ENCODE peak calls at places on chromosome 5, in eight cellular contexts. One of them, this sample, is unnamed.

GRCh38 chr5:169933127-169933526 is 47.2 kb downstream of the INSYN2B start:
- DNase-seq in ACHN: no peak
- DNase-seq in fibroblast of pulmonary artery: no peak
- DNase-seq in heart left ventricle: no peak
- DNase-seq in stomach: no peak
- DNase-seq in activated T-cell treated with anti-CD3 and anti-CD28 coated beads, Interleukin-2, amount 50 U/mL, for 48 hours: no peak
- DNase-seq in endothelial cell of umbilical vein: no peak
- DNase-seq in CD4-positive, alpha-beta T cell: no peak
- DNase-seq in this sample: no peak

GRCh38 chr5:89449392-89450148 is 566.6 kb upstream of the MEF2C start:
- DNase-seq in activated T-cell treated with anti-CD3 and anti-CD28 coated beads, Interleukin-2, amount 50 U/mL, for 48 hours: no peak
- DNase-seq in endothelial cell of umbilical vein: no peak
- DNase-seq in CD4-positive, alpha-beta T cell: no peak
- DNase-seq in fibroblast of pulmonary artery: no peak
- DNase-seq in heart left ventricle: no peak
- DNase-seq in ACHN: no peak
- DNase-seq in stomach: no peak
- DNase-seq in this sample: no peak

GRCh38 chr5:178504340-178504960 is 85.7 kb downstream of the COL23A1 start:
- DNase-seq in fibroblast of pulmonary artery: no peak
- DNase-seq in endothelial cell of umbilical vein: no peak
- DNase-seq in activated T-cell treated with anti-CD3 and anti-CD28 coated beads, Interleukin-2, amount 50 U/mL, for 48 hours: no peak
- DNase-seq in CD4-positive, alpha-beta T cell: no peak
- DNase-seq in stomach: no peak
- DNase-seq in ACHN: no peak
- DNase-seq in heart left ventricle: no peak
- DNase-seq in this sample: no peak

GRCh38 chr5:54703091-54703490 is 185.5 kb downstream of the SNX18 start:
- DNase-seq in CD4-positive, alpha-beta T cell: no peak
- DNase-seq in ACHN: no peak
- DNase-seq in heart left ventricle: peak
- DNase-seq in activated T-cell treated with anti-CD3 and anti-CD28 coated beads, Interleukin-2, amount 50 U/mL, for 48 hours: no peak
- DNase-seq in endothelial cell of umbilical vein: peak
- DNase-seq in stomach: no peak
- DNase-seq in fibroblast of pulmonary artery: peak
- DNase-seq in this sample: peak

GRCh38 chr5:83470920-83471404 is 582 bp upstream of the VCAN start:
- DNase-seq in stomach: no peak
- DNase-seq in fibroblast of pulmonary artery: peak
- DNase-seq in endothelial cell of umbilical vein: no peak
- DNase-seq in activated T-cell treated with anti-CD3 and anti-CD28 coated beads, Interleukin-2, amount 50 U/mL, for 48 hours: no peak
- DNase-seq in heart left ventricle: no peak
- DNase-seq in CD4-positive, alpha-beta T cell: no peak
- DNase-seq in ACHN: no peak
- DNase-seq in this sample: no peak

GRCh38 chr5:73305386-73305785 is 132.4 kb downstream of the TMEM174 start:
- DNase-seq in ACHN: no peak
- DNase-seq in activated T-cell treated with anti-CD3 and anti-CD28 coated beads, Interleukin-2, amount 50 U/mL, for 48 hours: no peak
- DNase-seq in CD4-positive, alpha-beta T cell: no peak
- DNase-seq in stomach: no peak
- DNase-seq in endothelial cell of umbilical vein: no peak
- DNase-seq in heart left ventricle: no peak
- DNase-seq in fibroblast of pulmonary artery: no peak
- DNase-seq in this sample: no peak

GRCh38 chr5:178309271-178310008 is 76.8 kb upstream of the PHYKPL start:
- DNase-seq in stomach: no peak
- DNase-seq in heart left ventricle: no peak
- DNase-seq in CD4-positive, alpha-beta T cell: no peak
- DNase-seq in ACHN: no peak
- DNase-seq in endothelial cell of umbilical vein: no peak
- DNase-seq in activated T-cell treated with anti-CD3 and anti-CD28 coated beads, Interleukin-2, amount 50 U/mL, for 48 hours: no peak
- DNase-seq in fibroblast of pulmonary artery: no peak
- DNase-seq in this sample: no peak

GRCh38 chr5:75510836-75511434 is 494 bp downstream of the CERT1 start:
- DNase-seq in ACHN: peak
- DNase-seq in heart left ventricle: peak
- DNase-seq in activated T-cell treated with anti-CD3 and anti-CD28 coated beads, Interleukin-2, amount 50 U/mL, for 48 hours: peak
- DNase-seq in endothelial cell of umbilical vein: peak
- DNase-seq in CD4-positive, alpha-beta T cell: peak
- DNase-seq in stomach: no peak
- DNase-seq in fibroblast of pulmonary artery: peak
- DNase-seq in this sample: no peak

GRCh38 chr5:78600656-78601452 is 47.7 kb downstream of the LHFPL2 start:
- DNase-seq in heart left ventricle: no peak
- DNase-seq in CD4-positive, alpha-beta T cell: no peak
- DNase-seq in activated T-cell treated with anti-CD3 and anti-CD28 coated beads, Interleukin-2, amount 50 U/mL, for 48 hours: no peak
- DNase-seq in fibroblast of pulmonary artery: no peak
- DNase-seq in endothelial cell of umbilical vein: peak
- DNase-seq in stomach: no peak
- DNase-seq in ACHN: peak
- DNase-seq in this sample: peak

GRCh38 chr5:180100621-180101450 is 29.3 kb upstream of the RNF130 start:
- DNase-seq in ACHN: no peak
- DNase-seq in CD4-positive, alpha-beta T cell: no peak
- DNase-seq in activated T-cell treated with anti-CD3 and anti-CD28 coated beads, Interleukin-2, amount 50 U/mL, for 48 hours: no peak
- DNase-seq in fibroblast of pulmonary artery: no peak
- DNase-seq in endothelial cell of umbilical vein: no peak
- DNase-seq in stomach: no peak
- DNase-seq in heart left ventricle: no peak
- DNase-seq in this sample: no peak

GRCh38 chr5:71537681-71538080 is 49.5 kb upstream of the MCCC2 start:
- DNase-seq in heart left ventricle: no peak
- DNase-seq in CD4-positive, alpha-beta T cell: no peak
- DNase-seq in fibroblast of pulmonary artery: peak
- DNase-seq in endothelial cell of umbilical vein: no peak
- DNase-seq in stomach: no peak
- DNase-seq in activated T-cell treated with anti-CD3 and anti-CD28 coated beads, Interleukin-2, amount 50 U/mL, for 48 hours: no peak
- DNase-seq in ACHN: no peak
- DNase-seq in this sample: no peak

GRCh38 chr5:40436535-40437237 is 243.0 kb upstream of the PTGER4 start:
- DNase-seq in ACHN: no peak
- DNase-seq in stomach: no peak
- DNase-seq in endothelial cell of umbilical vein: no peak
- DNase-seq in fibroblast of pulmonary artery: no peak
- DNase-seq in heart left ventricle: no peak
- DNase-seq in activated T-cell treated with anti-CD3 and anti-CD28 coated beads, Interleukin-2, amount 50 U/mL, for 48 hours: no peak
- DNase-seq in CD4-positive, alpha-beta T cell: peak
- DNase-seq in this sample: no peak

GRCh38 chr5:166581827-166582226 is 1709.6 kb upstream of the WWC1 start:
- DNase-seq in CD4-positive, alpha-beta T cell: no peak
- DNase-seq in heart left ventricle: no peak
- DNase-seq in activated T-cell treated with anti-CD3 and anti-CD28 coated beads, Interleukin-2, amount 50 U/mL, for 48 hours: no peak
- DNase-seq in ACHN: no peak
- DNase-seq in endothelial cell of umbilical vein: no peak
- DNase-seq in stomach: no peak
- DNase-seq in fibroblast of pulmonary artery: peak
- DNase-seq in this sample: peak

GRCh38 chr5:179311091-179311470 is 34.2 kb downstream of the ADAMTS2 start:
- DNase-seq in heart left ventricle: peak
- DNase-seq in ACHN: no peak
- DNase-seq in stomach: no peak
- DNase-seq in endothelial cell of umbilical vein: no peak
- DNase-seq in fibroblast of pulmonary artery: no peak
- DNase-seq in CD4-positive, alpha-beta T cell: no peak
- DNase-seq in activated T-cell treated with anti-CD3 and anti-CD28 coated beads, Interleukin-2, amount 50 U/mL, for 48 hours: no peak
- DNase-seq in this sample: no peak

GRCh38 chr5:137206030-137206715 is 293.0 kb downstream of the SPOCK1 start:
- DNase-seq in stomach: peak
- DNase-seq in endothelial cell of umbilical vein: peak
- DNase-seq in ACHN: no peak
- DNase-seq in fibroblast of pulmonary artery: peak
- DNase-seq in activated T-cell treated with anti-CD3 and anti-CD28 coated beads, Interleukin-2, amount 50 U/mL, for 48 hours: no peak
- DNase-seq in heart left ventricle: no peak
- DNase-seq in CD4-positive, alpha-beta T cell: no peak
- DNase-seq in this sample: no peak

GRCh38 chr5:180120221-180121101 is 48.9 kb upstream of the RNF130 start:
- DNase-seq in endothelial cell of umbilical vein: no peak
- DNase-seq in activated T-cell treated with anti-CD3 and anti-CD28 coated beads, Interleukin-2, amount 50 U/mL, for 48 hours: no peak
- DNase-seq in ACHN: no peak
- DNase-seq in heart left ventricle: no peak
- DNase-seq in CD4-positive, alpha-beta T cell: no peak
- DNase-seq in stomach: no peak
- DNase-seq in fibroblast of pulmonary artery: no peak
- DNase-seq in this sample: no peak

GRCh38 chr5:157828949-157829639 is 29.9 kb downstream of the CLINT1 start:
- DNase-seq in endothelial cell of umbilical vein: peak
- DNase-seq in ACHN: peak
- DNase-seq in activated T-cell treated with anti-CD3 and anti-CD28 coated beads, Interleukin-2, amount 50 U/mL, for 48 hours: no peak
- DNase-seq in fibroblast of pulmonary artery: no peak
- DNase-seq in CD4-positive, alpha-beta T cell: no peak
- DNase-seq in stomach: no peak
- DNase-seq in heart left ventricle: no peak
- DNase-seq in this sample: no peak

GRCh38 chr5:174413520-174414314 is 310.7 kb upstream of the MSX2 start:
- DNase-seq in heart left ventricle: no peak
- DNase-seq in stomach: no peak
- DNase-seq in activated T-cell treated with anti-CD3 and anti-CD28 coated beads, Interleukin-2, amount 50 U/mL, for 48 hours: no peak
- DNase-seq in endothelial cell of umbilical vein: no peak
- DNase-seq in ACHN: no peak
- DNase-seq in fibroblast of pulmonary artery: peak
- DNase-seq in CD4-positive, alpha-beta T cell: no peak
- DNase-seq in this sample: no peak

GRCh38 chr5:69046375-69046957 is 47.3 kb upstream of the SLC30A5 start:
- DNase-seq in heart left ventricle: no peak
- DNase-seq in stomach: no peak
- DNase-seq in CD4-positive, alpha-beta T cell: no peak
- DNase-seq in ACHN: no peak
- DNase-seq in endothelial cell of umbilical vein: no peak
- DNase-seq in activated T-cell treated with anti-CD3 and anti-CD28 coated beads, Interleukin-2, amount 50 U/mL, for 48 hours: no peak
- DNase-seq in fibroblast of pulmonary artery: no peak
- DNase-seq in this sample: no peak

GRCh38 chr5:125289606-125290005 is 543.2 kb upstream of the ZNF608 start:
- DNase-seq in CD4-positive, alpha-beta T cell: no peak
- DNase-seq in activated T-cell treated with anti-CD3 and anti-CD28 coated beads, Interleukin-2, amount 50 U/mL, for 48 hours: no peak
- DNase-seq in fibroblast of pulmonary artery: no peak
- DNase-seq in ACHN: no peak
- DNase-seq in stomach: no peak
- DNase-seq in endothelial cell of umbilical vein: no peak
- DNase-seq in heart left ventricle: no peak
- DNase-seq in this sample: no peak

GRCh38 chr5:100690036-100690560 is 154.9 kb downstream of the FAM174A start:
- DNase-seq in CD4-positive, alpha-beta T cell: no peak
- DNase-seq in fibroblast of pulmonary artery: no peak
- DNase-seq in heart left ventricle: no peak
- DNase-seq in endothelial cell of umbilical vein: no peak
- DNase-seq in stomach: no peak
- DNase-seq in ACHN: no peak
- DNase-seq in activated T-cell treated with anti-CD3 and anti-CD28 coated beads, Interleukin-2, amount 50 U/mL, for 48 hours: no peak
- DNase-seq in this sample: no peak

GRCh38 chr5:170300361-170301013 is 2.9 kb upstream of the LCP2 start:
- DNase-seq in fibroblast of pulmonary artery: no peak
- DNase-seq in activated T-cell treated with anti-CD3 and anti-CD28 coated beads, Interleukin-2, amount 50 U/mL, for 48 hours: no peak
- DNase-seq in ACHN: no peak
- DNase-seq in heart left ventricle: no peak
- DNase-seq in CD4-positive, alpha-beta T cell: no peak
- DNase-seq in stomach: no peak
- DNase-seq in endothelial cell of umbilical vein: no peak
- DNase-seq in this sample: no peak

GRCh38 chr5:88925692-88926490 is 42.9 kb upstream of the MEF2C start:
- DNase-seq in CD4-positive, alpha-beta T cell: no peak
- DNase-seq in activated T-cell treated with anti-CD3 and anti-CD28 coated beads, Interleukin-2, amount 50 U/mL, for 48 hours: no peak
- DNase-seq in stomach: no peak
- DNase-seq in endothelial cell of umbilical vein: no peak
- DNase-seq in fibroblast of pulmonary artery: no peak
- DNase-seq in ACHN: no peak
- DNase-seq in heart left ventricle: no peak
- DNase-seq in this sample: no peak

GRCh38 chr5:151223447-151224264 is at the start of gene CCDC69:
- DNase-seq in stomach: peak
- DNase-seq in activated T-cell treated with anti-CD3 and anti-CD28 coated beads, Interleukin-2, amount 50 U/mL, for 48 hours: peak
- DNase-seq in CD4-positive, alpha-beta T cell: peak
- DNase-seq in ACHN: peak
- DNase-seq in endothelial cell of umbilical vein: peak
- DNase-seq in fibroblast of pulmonary artery: peak
- DNase-seq in heart left ventricle: peak
- DNase-seq in this sample: peak

GRCh38 chr5:28390341-28390740 is 1352.0 kb upstream of the CDH9 start:
- DNase-seq in activated T-cell treated with anti-CD3 and anti-CD28 coated beads, Interleukin-2, amount 50 U/mL, for 48 hours: no peak
- DNase-seq in ACHN: no peak
- DNase-seq in CD4-positive, alpha-beta T cell: no peak
- DNase-seq in endothelial cell of umbilical vein: no peak
- DNase-seq in stomach: no peak
- DNase-seq in heart left ventricle: no peak
- DNase-seq in fibroblast of pulmonary artery: no peak
- DNase-seq in this sample: no peak

GRCh38 chr5:2124434-2124833 is 241.7 kb upstream of the IRX4 start:
- DNase-seq in stomach: no peak
- DNase-seq in activated T-cell treated with anti-CD3 and anti-CD28 coated beads, Interleukin-2, amount 50 U/mL, for 48 hours: no peak
- DNase-seq in ACHN: no peak
- DNase-seq in heart left ventricle: no peak
- DNase-seq in CD4-positive, alpha-beta T cell: no peak
- DNase-seq in fibroblast of pulmonary artery: no peak
- DNase-seq in endothelial cell of umbilical vein: no peak
- DNase-seq in this sample: no peak

GRCh38 chr5:3010301-3010952 is 258.9 kb upstream of the IRX2 start:
- DNase-seq in heart left ventricle: no peak
- DNase-seq in ACHN: no peak
- DNase-seq in endothelial cell of umbilical vein: no peak
- DNase-seq in CD4-positive, alpha-beta T cell: no peak
- DNase-seq in stomach: no peak
- DNase-seq in activated T-cell treated with anti-CD3 and anti-CD28 coated beads, Interleukin-2, amount 50 U/mL, for 48 hours: no peak
- DNase-seq in fibroblast of pulmonary artery: no peak
- DNase-seq in this sample: no peak

GRCh38 chr5:78953092-78953800 is 31.9 kb downstream of the ARSB start:
- DNase-seq in stomach: no peak
- DNase-seq in fibroblast of pulmonary artery: no peak
- DNase-seq in endothelial cell of umbilical vein: no peak
- DNase-seq in CD4-positive, alpha-beta T cell: no peak
- DNase-seq in heart left ventricle: no peak
- DNase-seq in ACHN: no peak
- DNase-seq in activated T-cell treated with anti-CD3 and anti-CD28 coated beads, Interleukin-2, amount 50 U/mL, for 48 hours: no peak
- DNase-seq in this sample: no peak

GRCh38 chr5:125668904-125669303 is 754.3 kb upstream of the GRAMD2B start:
- DNase-seq in activated T-cell treated with anti-CD3 and anti-CD28 coated beads, Interleukin-2, amount 50 U/mL, for 48 hours: no peak
- DNase-seq in CD4-positive, alpha-beta T cell: no peak
- DNase-seq in ACHN: no peak
- DNase-seq in endothelial cell of umbilical vein: peak
- DNase-seq in stomach: no peak
- DNase-seq in heart left ventricle: no peak
- DNase-seq in fibroblast of pulmonary artery: no peak
- DNase-seq in this sample: no peak

GRCh38 chr5:52956014-52956413 is 33.1 kb upstream of the ITGA2 start:
- DNase-seq in fibroblast of pulmonary artery: no peak
- DNase-seq in CD4-positive, alpha-beta T cell: no peak
- DNase-seq in ACHN: no peak
- DNase-seq in stomach: no peak
- DNase-seq in heart left ventricle: no peak
- DNase-seq in activated T-cell treated with anti-CD3 and anti-CD28 coated beads, Interleukin-2, amount 50 U/mL, for 48 hours: no peak
- DNase-seq in endothelial cell of umbilical vein: no peak
- DNase-seq in this sample: no peak

GRCh38 chr5:88674262-88675158 is 208.5 kb downstream of the MEF2C start:
- DNase-seq in CD4-positive, alpha-beta T cell: no peak
- DNase-seq in fibroblast of pulmonary artery: no peak
- DNase-seq in endothelial cell of umbilical vein: no peak
- DNase-seq in ACHN: peak
- DNase-seq in heart left ventricle: no peak
- DNase-seq in stomach: no peak
- DNase-seq in activated T-cell treated with anti-CD3 and anti-CD28 coated beads, Interleukin-2, amount 50 U/mL, for 48 hours: peak
- DNase-seq in this sample: no peak

GRCh38 chr5:40413747-40414146 is 266.0 kb upstream of the PTGER4 start:
- DNase-seq in ACHN: no peak
- DNase-seq in stomach: no peak
- DNase-seq in CD4-positive, alpha-beta T cell: no peak
- DNase-seq in endothelial cell of umbilical vein: no peak
- DNase-seq in heart left ventricle: no peak
- DNase-seq in fibroblast of pulmonary artery: peak
- DNase-seq in activated T-cell treated with anti-CD3 and anti-CD28 coated beads, Interleukin-2, amount 50 U/mL, for 48 hours: no peak
- DNase-seq in this sample: no peak

GRCh38 chr5:54186912-54187445 is 123.4 kb downstream of the ARL15 start:
- DNase-seq in endothelial cell of umbilical vein: no peak
- DNase-seq in heart left ventricle: peak
- DNase-seq in CD4-positive, alpha-beta T cell: no peak
- DNase-seq in activated T-cell treated with anti-CD3 and anti-CD28 coated beads, Interleukin-2, amount 50 U/mL, for 48 hours: no peak
- DNase-seq in stomach: no peak
- DNase-seq in ACHN: no peak
- DNase-seq in fibroblast of pulmonary artery: no peak
- DNase-seq in this sample: no peak

GRCh38 chr5:54895816-54896341 is 89.5 kb downstream of the ESM1 start:
- DNase-seq in stomach: peak
- DNase-seq in CD4-positive, alpha-beta T cell: no peak
- DNase-seq in heart left ventricle: peak
- DNase-seq in activated T-cell treated with anti-CD3 and anti-CD28 coated beads, Interleukin-2, amount 50 U/mL, for 48 hours: no peak
- DNase-seq in ACHN: peak
- DNase-seq in fibroblast of pulmonary artery: peak
- DNase-seq in endothelial cell of umbilical vein: peak
- DNase-seq in this sample: peak

This sample was measured in kidney epithelial cell.